ENCODE peak calls at places on chromosomes 6 and 20, in nine cellular contexts. G is stimulated activated CD4-positive, alpha-beta T cell treated with anti-CD3 and anti-CD28 coated beads, Interleukin-1b, Interleukin-23, amount 100 ng/mL, for 24 hours; J is HEK293T; X is HT1080; D is Daoy; Y is NCI-H2081; V is iPS-NIHi11; W is NCI-H1105 treated with DMSO at 0.1 percent for 48 hours; Q is stimulated activated CD8-positive, alpha-beta memory T cell treated with anti-CD3 and anti-CD28 coated beads, Interleukin-7, amount 100 ng/mL, for 4 hours. B is an unnamed sample.

GRCh38 chr6:56491606-56492328 is 150.9 kb downstream of the DST start:
- DNase-seq in X (peak), Q (no peak), V (no peak), G (no peak), J (no peak), Y (no peak), D (peak), W (peak), B (peak)

GRCh38 chr6:159110013-159110412 is 59.2 kb upstream of the FNDC1 start:
- DNase-seq in V (peak), W (peak), G (no peak), X (peak), D (peak), Q (no peak), J (peak), Y (no peak), B (peak)

GRCh38 chr6:16704706-16705402 is 56.4 kb downstream of the ATXN1 start:
- DNase-seq in G (peak), Y (no peak), W (no peak), X (peak), D (peak), Q (no peak), V (no peak), J (no peak), B (no peak)

GRCh38 chr6:93418113-93418447 is 1.3 kb downstream of the EPHA7 start:
- DNase-seq in Y (no peak), V (peak), Q (no peak), X (no peak), J (no peak), W (peak), D (no peak), G (no peak), B (no peak)

GRCh38 chr6:47000842-47001241 is 41.3 kb downstream of the ADGRF1 start:
- DNase-seq in X (no peak), J (no peak), Q (no peak), W (peak), G (no peak), D (no peak), Y (no peak), V (no peak), B (no peak)

GRCh38 chr6:107692351-107692750 is 131.8 kb downstream of the SCML4 start:
- DNase-seq in G (no peak), W (no peak), X (peak), J (no peak), Q (no peak), V (no peak), Y (no peak), D (no peak), B (no peak)

GRCh38 chr6:36314221-36315014 is 22.3 kb downstream of the BNIP5 start:
- DNase-seq in J (no peak), D (peak), V (peak), X (peak), Q (no peak), G (no peak), Y (no peak), W (no peak), B (no peak)

GRCh38 chr6:2108700-2109306 is 136.6 kb downstream of the GMDS start:
- DNase-seq in J (peak), W (peak), Y (peak), Q (no peak), X (no peak), D (no peak), V (no peak), G (no peak), B (no peak)

GRCh38 chr6:143096403-143096802 is 35.7 kb downstream of the AIG1 start:
- DNase-seq in Y (no peak), J (no peak), X (no peak), Q (no peak), V (no peak), G (no peak), W (no peak), D (no peak), B (no peak)

GRCh38 chr6:31094389-31094881 is 17.9 kb downstream of the C6orf15 start:
- DNase-seq in Q (no peak), J (no peak), X (peak), W (no peak), Y (peak), G (no peak), D (peak), V (no peak), B (no peak)

GRCh38 chr6:25342784-25343183 is 63.6 kb downstream of the CARMIL1 start:
- DNase-seq in D (no peak), W (no peak), X (peak), J (no peak), Q (no peak), V (no peak), Y (no peak), G (no peak), B (no peak)

GRCh38 chr6:32790306-32790705 is 26.5 kb downstream of the HLA-DOB start:
- DNase-seq in D (no peak), J (no peak), V (no peak), Q (no peak), X (peak), G (no peak), W (no peak), Y (no peak), B (no peak)

GRCh38 chr6:159807150-159807859 is 7.2 kb downstream of the PNLDC1 start:
- DNase-seq in G (no peak), W (no peak), Q (no peak), Y (no peak), D (no peak), X (peak), J (no peak), V (no peak), B (no peak)

GRCh38 chr20:52192296-52193007 is 873 bp upstream of the ZFP64 start:
- DNase-seq in D (peak), J (no peak), Y (peak), G (no peak), Q (no peak), W (peak), V (peak), X (peak), B (peak)

GRCh38 chr6:4645713-4646356 is 130.4 kb upstream of the CDYL start:
- DNase-seq in V (peak), Y (no peak), Q (no peak), X (no peak), W (no peak), J (peak), G (no peak), D (no peak), B (no peak)

GRCh38 chr6:169215201-169215661 is 38.4 kb downstream of the THBS2 start:
- DNase-seq in V (no peak), X (no peak), D (no peak), G (no peak), Y (no peak), W (no peak), J (no peak), Q (no peak), B (no peak)

GRCh38 chr6:43992783-43993505 is 134.3 kb downstream of the MRPL14 start:
- DNase-seq in V (no peak), J (no peak), G (no peak), X (no peak), Y (no peak), W (no peak), Q (no peak), D (no peak), B (no peak)

GRCh38 chr6:1062786-1063545 is 248.9 kb upstream of the FOXQ1 start:
- DNase-seq in Q (no peak), G (no peak), D (peak), V (peak), X (peak), J (no peak), Y (no peak), W (no peak), B (no peak)

GRCh38 chr6:113733386-113733785 is 123.8 kb upstream of the MARCKS start:
- DNase-seq in V (no peak), D (no peak), Q (no peak), G (no peak), X (no peak), W (no peak), J (no peak), Y (no peak), B (no peak)

GRCh38 chr20:60233006-60233405 is 274.8 kb downstream of the CDH26 start:
- DNase-seq in J (no peak), Y (no peak), D (no peak), V (no peak), G (no peak), W (no peak), X (no peak), Q (no peak), B (no peak)

GRCh38 chr20:24462461-24463010 is 6.9 kb upstream of the SYNDIG1 start:
- DNase-seq in Y (no peak), V (peak), X (no peak), W (no peak), J (no peak), G (no peak), Q (no peak), D (no peak), B (no peak)

GRCh38 chr6:160035241-160035640 is 66.4 kb downstream of the IGF2R start:
- DNase-seq in J (no peak), Q (no peak), G (no peak), D (no peak), V (no peak), W (no peak), Y (no peak), X (no peak), B (no peak)

B was measured in BE2C.